ENCODE peak calls at places on chromosomes 5 and 9, in six cellular contexts. One of them, this sample, is unnamed.

GRCh38 chr5:145925803-145926202 is 10.6 kb upstream of the SH3RF2 start:
- DNase-seq in H1: no peak
- DNase-seq in WTC11: no peak
- DNase-seq in endothelial cell of umbilical vein: peak; percentile 38
- DNase-seq in K562: no peak
- DNase-seq in HepG2: no peak
- DNase-seq in this sample: no peak

GRCh38 chr5:173198049-173198448 is 37.0 kb downstream of the NKX2-5 start:
- DNase-seq in H1: no peak
- DNase-seq in WTC11: no peak
- DNase-seq in endothelial cell of umbilical vein: no peak
- DNase-seq in K562: no peak
- DNase-seq in HepG2: no peak
- DNase-seq in this sample: no peak

GRCh38 chr5:174720612-174721521 is 3.5 kb upstream of the MSX2 start:
- DNase-seq in H1: peak; percentile 77
- DNase-seq in WTC11: peak; percentile 76
- DNase-seq in endothelial cell of umbilical vein: no peak
- DNase-seq in K562: peak; percentile 17
- DNase-seq in HepG2: peak; percentile 2
- DNase-seq in this sample: no peak

GRCh38 chr5:80153586-80154126 is 102.2 kb downstream of the SERINC5 start:
- DNase-seq in H1: no peak
- DNase-seq in WTC11: no peak
- DNase-seq in endothelial cell of umbilical vein: no peak
- DNase-seq in K562: no peak
- DNase-seq in HepG2: peak; percentile 82
- DNase-seq in this sample: no peak

GRCh38 chr5:52693279-52693678 is 94.4 kb upstream of the ITGA1 start:
- DNase-seq in H1: no peak
- DNase-seq in WTC11: peak; percentile 33
- DNase-seq in endothelial cell of umbilical vein: peak; percentile 56
- DNase-seq in K562: no peak
- DNase-seq in HepG2: peak; percentile 30
- DNase-seq in this sample: peak; percentile 42

GRCh38 chr5:92945630-92946097 is 635.4 kb downstream of the NR2F1-AS1 start:
- DNase-seq in H1: no peak
- DNase-seq in WTC11: no peak
- DNase-seq in endothelial cell of umbilical vein: peak; percentile 56
- DNase-seq in K562: no peak
- DNase-seq in HepG2: peak; percentile 95
- DNase-seq in this sample: peak; percentile 87

GRCh38 chr9:131298341-131298740 is 8.8 kb downstream of the PLPP7 start:
- DNase-seq in H1: no peak
- DNase-seq in WTC11: no peak
- DNase-seq in endothelial cell of umbilical vein: no peak
- DNase-seq in K562: no peak
- DNase-seq in HepG2: no peak
- DNase-seq in this sample: no peak

GRCh38 chr9:34688329-34689161 is 2.5 kb downstream of the CCL19 start:
- DNase-seq in H1: no peak
- DNase-seq in WTC11: no peak
- DNase-seq in endothelial cell of umbilical vein: no peak
- DNase-seq in K562: no peak
- DNase-seq in HepG2: peak; percentile 70
- DNase-seq in this sample: no peak

GRCh38 chr5:13957032-13957645 is 12.7 kb upstream of the DNAH5 start:
- DNase-seq in H1: no peak
- DNase-seq in WTC11: peak; percentile 53
- DNase-seq in endothelial cell of umbilical vein: peak; percentile 66
- DNase-seq in K562: peak; percentile 37
- DNase-seq in HepG2: peak; percentile 54
- DNase-seq in this sample: peak; percentile 68

GRCh38 chr5:143370440-143370839 is 33.0 kb downstream of the NR3C1 start:
- DNase-seq in H1: no peak
- DNase-seq in WTC11: no peak
- DNase-seq in endothelial cell of umbilical vein: no peak
- DNase-seq in K562: no peak
- DNase-seq in HepG2: no peak
- DNase-seq in this sample: no peak

GRCh38 chr5:50751064-50751657 is 84.7 kb downstream of the PARP8 start:
- DNase-seq in H1: no peak
- DNase-seq in WTC11: no peak
- DNase-seq in endothelial cell of umbilical vein: no peak
- DNase-seq in K562: peak; percentile 31
- DNase-seq in HepG2: peak; percentile 30
- DNase-seq in this sample: peak; percentile 36

GRCh38 chr9:7103382-7104170 is 345.8 kb downstream of the KDM4C start:
- DNase-seq in H1: no peak
- DNase-seq in WTC11: no peak
- DNase-seq in endothelial cell of umbilical vein: peak; percentile 66
- DNase-seq in K562: no peak
- DNase-seq in HepG2: no peak
- DNase-seq in this sample: no peak

GRCh38 chr5:143435207-143435657 is 31.7 kb upstream of the NR3C1 start:
- DNase-seq in H1: no peak
- DNase-seq in WTC11: no peak
- DNase-seq in endothelial cell of umbilical vein: peak; percentile 18
- DNase-seq in K562: no peak
- DNase-seq in HepG2: no peak
- DNase-seq in this sample: no peak

GRCh38 chr5:150389759-150390256 is 22.9 kb downstream of the CD74 start:
- DNase-seq in H1: no peak
- DNase-seq in WTC11: no peak
- DNase-seq in endothelial cell of umbilical vein: no peak
- DNase-seq in K562: peak; percentile 48
- DNase-seq in HepG2: no peak
- DNase-seq in this sample: peak; percentile 40

GRCh38 chr5:72451771-72452505 is 55.3 kb downstream of the ZNF366 start:
- DNase-seq in H1: no peak
- DNase-seq in WTC11: no peak
- DNase-seq in endothelial cell of umbilical vein: peak; percentile 98
- DNase-seq in K562: no peak
- DNase-seq in HepG2: no peak
- DNase-seq in this sample: peak; percentile 20

GRCh38 chr5:74316064-74316586 is 324.4 kb downstream of the ENC1 start:
- DNase-seq in H1: no peak
- DNase-seq in WTC11: no peak
- DNase-seq in endothelial cell of umbilical vein: peak; percentile 91
- DNase-seq in K562: no peak
- DNase-seq in HepG2: peak; percentile 15
- DNase-seq in this sample: peak; percentile 66

GRCh38 chr5:15009420-15009819 is 137.8 kb upstream of the ANKH start:
- DNase-seq in H1: no peak
- DNase-seq in WTC11: no peak
- DNase-seq in endothelial cell of umbilical vein: peak; percentile 96
- DNase-seq in K562: no peak
- DNase-seq in HepG2: peak; percentile 96
- DNase-seq in this sample: peak; percentile 60

GRCh38 chr5:38598994-38599611 is 42.7 kb upstream of the LIFR start:
- DNase-seq in H1: no peak
- DNase-seq in WTC11: no peak
- DNase-seq in endothelial cell of umbilical vein: peak; percentile 87
- DNase-seq in K562: no peak
- DNase-seq in HepG2: peak; percentile 16
- DNase-seq in this sample: peak; percentile 57

GRCh38 chr5:150400327-150401075 is 12.2 kb downstream of the CD74 start:
- DNase-seq in H1: no peak
- DNase-seq in WTC11: no peak
- DNase-seq in endothelial cell of umbilical vein: no peak
- DNase-seq in K562: no peak
- DNase-seq in HepG2: no peak
- DNase-seq in this sample: no peak

GRCh38 chr9:69444791-69445190 is 119.8 kb downstream of the ENTREP1 start:
- DNase-seq in H1: no peak
- DNase-seq in WTC11: no peak
- DNase-seq in endothelial cell of umbilical vein: no peak
- DNase-seq in K562: no peak
- DNase-seq in HepG2: no peak
- DNase-seq in this sample: no peak

GRCh38 chr5:147072591-147072990 is 162.2 kb upstream of the STK32A start:
- DNase-seq in H1: no peak
- DNase-seq in WTC11: no peak
- DNase-seq in endothelial cell of umbilical vein: no peak
- DNase-seq in K562: no peak
- DNase-seq in HepG2: no peak
- DNase-seq in this sample: no peak

GRCh38 chr9:89604463-89605180 is at the start of gene GADD45G:
- DNase-seq in H1: peak; percentile 91
- DNase-seq in WTC11: peak; percentile 94
- DNase-seq in endothelial cell of umbilical vein: peak; percentile 61
- DNase-seq in K562: peak; percentile 54
- DNase-seq in HepG2: no peak
- DNase-seq in this sample: peak; percentile 56

GRCh38 chr5:68015381-68015780 is 200.2 kb upstream of the PIK3R1 start:
- DNase-seq in H1: no peak
- DNase-seq in WTC11: no peak
- DNase-seq in endothelial cell of umbilical vein: no peak
- DNase-seq in K562: no peak
- DNase-seq in HepG2: no peak
- DNase-seq in this sample: no peak

GRCh38 chr5:172751761-172752510 is 19.1 kb downstream of the DUSP1 start:
- DNase-seq in H1: no peak
- DNase-seq in WTC11: no peak
- DNase-seq in endothelial cell of umbilical vein: no peak
- DNase-seq in K562: no peak
- DNase-seq in HepG2: no peak
- DNase-seq in this sample: no peak

GRCh38 chr5:110785356-110785755 is 46.5 kb downstream of the SLC25A46 start:
- DNase-seq in H1: no peak
- DNase-seq in WTC11: no peak
- DNase-seq in endothelial cell of umbilical vein: no peak
- DNase-seq in K562: no peak
- DNase-seq in HepG2: no peak
- DNase-seq in this sample: no peak

GRCh38 chr5:80387063-80387768 is 20.6 kb upstream of the ZFYVE16 start:
- DNase-seq in H1: no peak
- DNase-seq in WTC11: no peak
- DNase-seq in endothelial cell of umbilical vein: no peak
- DNase-seq in K562: no peak
- DNase-seq in HepG2: no peak
- DNase-seq in this sample: no peak

GRCh38 chr5:81604193-81604592 is 146.7 kb downstream of the SSBP2 start:
- DNase-seq in H1: no peak
- DNase-seq in WTC11: no peak
- DNase-seq in endothelial cell of umbilical vein: no peak
- DNase-seq in K562: no peak
- DNase-seq in HepG2: no peak
- DNase-seq in this sample: no peak
- TF ChIP-seq JUN in H1: no peak
- TF ChIP-seq JUN in WTC11: no peak
- TF ChIP-seq JUN in endothelial cell of umbilical vein: no peak
- TF ChIP-seq JUN in K562: no peak
- TF ChIP-seq JUN in HepG2: no peak
- TF ChIP-seq JUN in this sample: no peak

GRCh38 chr9:116656977-116657376 is 30.1 kb upstream of the TRIM32 start:
- DNase-seq in H1: no peak
- DNase-seq in WTC11: no peak
- DNase-seq in endothelial cell of umbilical vein: no peak
- DNase-seq in K562: no peak
- DNase-seq in HepG2: no peak
- DNase-seq in this sample: no peak
- TF ChIP-seq JUN in H1: no peak
- TF ChIP-seq JUN in WTC11: no peak
- TF ChIP-seq JUN in endothelial cell of umbilical vein: no peak
- TF ChIP-seq JUN in K562: no peak
- TF ChIP-seq JUN in HepG2: no peak
- TF ChIP-seq JUN in this sample: no peak

DNA sequence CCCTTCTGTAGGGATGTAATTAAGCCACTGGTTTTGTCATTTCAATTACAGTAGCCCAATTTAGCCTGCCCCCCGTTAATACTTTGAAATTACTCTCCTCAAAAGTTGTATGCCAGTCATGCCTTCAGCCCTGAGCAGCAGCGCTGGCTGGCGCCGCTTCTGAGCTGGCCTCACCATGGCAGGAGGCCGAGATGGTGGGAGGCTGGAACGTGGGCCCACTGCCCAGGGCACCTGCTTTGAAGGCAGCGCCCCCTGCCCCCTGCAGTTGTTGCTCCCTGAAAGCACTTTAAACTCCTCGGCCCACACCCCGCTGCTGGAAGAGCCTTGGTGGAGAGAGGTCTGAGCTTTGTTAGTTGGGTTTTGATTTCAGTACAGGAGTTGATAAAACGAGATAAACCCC is 9.2 kb downstream of the MVB12B start:
- DNase-seq in H1: no peak
- DNase-seq in WTC11: no peak
- DNase-seq in endothelial cell of umbilical vein: peak; percentile 40
- DNase-seq in K562: no peak
- DNase-seq in HepG2: no peak
- DNase-seq in this sample: no peak
- TF ChIP-seq JUN in H1: no peak
- TF ChIP-seq JUN in WTC11: no peak
- TF ChIP-seq JUN in endothelial cell of umbilical vein: no peak
- TF ChIP-seq JUN in K562: no peak
- TF ChIP-seq JUN in HepG2: no peak
- TF ChIP-seq JUN in this sample: no peak

GRCh38 chr9:113012492-113012891 is 500 bp upstream of the ZNF883 start:
- DNase-seq in H1: no peak
- DNase-seq in WTC11: no peak
- DNase-seq in endothelial cell of umbilical vein: no peak
- DNase-seq in K562: peak; percentile 15
- DNase-seq in HepG2: no peak
- DNase-seq in this sample: no peak

DNA sequence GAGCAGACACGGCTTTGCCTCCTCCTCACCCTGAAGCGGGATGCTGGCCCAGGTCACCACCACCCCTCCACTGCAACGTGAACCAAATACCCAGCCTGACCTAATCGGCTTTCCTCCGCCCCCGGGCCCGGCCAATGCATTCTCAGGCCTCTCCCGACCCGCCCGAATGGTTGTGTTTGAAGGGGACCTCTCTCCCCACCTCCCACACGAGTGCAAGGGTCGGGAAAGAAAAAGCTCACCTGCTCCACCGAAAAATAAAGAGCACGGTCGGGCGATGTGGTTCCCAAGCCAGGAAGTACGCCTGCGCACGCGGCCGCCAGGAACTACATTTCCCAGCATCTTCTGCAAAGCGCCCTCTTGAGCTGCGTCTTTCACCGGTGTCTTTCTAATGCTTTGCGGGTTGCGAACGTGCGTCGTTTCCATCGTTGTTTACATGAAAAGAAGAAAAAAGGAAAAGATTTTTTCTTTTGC is at the start of gene ZNF883:
- DNase-seq in H1: peak; percentile 80
- DNase-seq in WTC11: peak; percentile 77
- DNase-seq in endothelial cell of umbilical vein: peak; percentile 40
- DNase-seq in K562: peak; percentile 40
- DNase-seq in HepG2: peak; percentile 68
- DNase-seq in this sample: peak; percentile 73
- TF ChIP-seq JUN in H1: no peak
- TF ChIP-seq JUN in WTC11: no peak
- TF ChIP-seq JUN in endothelial cell of umbilical vein: no peak
- TF ChIP-seq JUN in K562: no peak
- TF ChIP-seq JUN in HepG2: no peak
- TF ChIP-seq JUN in this sample: no peak

DNA sequence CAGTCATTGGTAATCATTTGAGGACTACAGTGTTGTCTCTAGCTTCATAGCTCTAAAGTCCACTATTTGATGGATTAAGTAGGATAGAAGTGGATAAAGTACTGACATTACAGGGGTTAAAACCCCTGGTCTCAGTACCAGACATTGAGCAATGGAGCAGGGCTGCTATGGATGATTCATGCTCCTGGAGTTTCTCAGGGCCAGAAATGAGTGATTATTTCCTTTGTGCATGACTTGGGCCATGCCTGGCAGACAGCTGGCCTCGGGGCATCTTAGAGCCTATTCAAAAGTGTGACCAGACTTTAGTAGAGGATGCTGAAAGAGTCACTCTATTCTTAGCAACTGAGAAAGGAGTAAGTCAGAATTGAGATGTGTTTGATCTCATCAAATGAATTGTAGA is 350.7 kb upstream of the TLE4 start:
- DNase-seq in H1: no peak
- DNase-seq in WTC11: no peak
- DNase-seq in endothelial cell of umbilical vein: peak; percentile 8
- DNase-seq in K562: no peak
- DNase-seq in HepG2: no peak
- DNase-seq in this sample: peak; percentile 52
- TF ChIP-seq JUN in H1: no peak
- TF ChIP-seq JUN in WTC11: no peak
- TF ChIP-seq JUN in endothelial cell of umbilical vein: no peak
- TF ChIP-seq JUN in K562: no peak
- TF ChIP-seq JUN in HepG2: no peak
- TF ChIP-seq JUN in this sample: peak; percentile 35

This sample was measured in A549.